ENCODE peak calls at places on chromosome X, in four cellular contexts. W, B, T and Q are unnamed samples. For H3K27me3, the result is how much of the 10 kb centered on the place peaks cover.

GRCh38 chrX:39309721-39310152 is 508.5 kb downstream of the MID1IP1 start:
- DNase-seq in W (peak), B (peak), T (peak), Q (no peak)

GRCh38 chrX:15579778-15580747 is 20.7 kb downstream of the ACE2 start:
- DNase-seq in W (peak), B (peak), T (no peak), Q (no peak)

GRCh38 chrX:154486396-154487207 is at the start of gene UBL4A:
- DNase-seq in W (peak), B (peak), T (peak), Q (peak)

GRCh38 chrX:76148753-76149152 is 24.1 kb upstream of the PBDC1 start:
- DNase-seq in W (peak), B (peak), T (peak), Q (peak)

GRCh38 chrX:118337687-118338086 is 8.2 kb upstream of the WDR44 start:
- DNase-seq in W (no peak), B (no peak), T (no peak), Q (no peak)

GRCh38 chrX:108439434-108439883 is at the start of gene COL4A5:
- DNase-seq in W (peak), B (peak), T (no peak), Q (peak)

GRCh38 chrX:21975827-21976226 is 35.3 kb downstream of the SMS start:
- DNase-seq in W (no peak), B (peak), T (no peak), Q (no peak)

GRCh38 chrX:133482345-133483041 is 67.2 kb upstream of the GPC4 start:
- DNase-seq in W (no peak), B (peak), T (no peak), Q (no peak)

GRCh38 chrX:149129767-149130166 is 375.3 kb downstream of the IDS start:
- DNase-seq in W (no peak), B (peak), T (no peak), Q (no peak)

GRCh38 chrX:149830192-149830873 is 48.6 kb downstream of the MAGEA9 start:
- DNase-seq in W (no peak), B (peak), T (peak), Q (peak)

GRCh38 chrX:150421816-150422215 is 58.7 kb downstream of the MAMLD1 start:
- DNase-seq in W (peak), B (no peak), T (no peak), Q (peak)

GRCh38 chrX:21375795-21376069 is 1.5 kb downstream of the CNKSR2 start:
- DNase-seq in W (no peak), B (no peak), T (no peak), Q (no peak)

GRCh38 chrX:35040871-35041270 is 98.3 kb downstream of the FAM47B start:
- DNase-seq in W (no peak), B (no peak), T (no peak), Q (no peak)

GRCh38 chrX:42384956-42385355 is 393.0 kb downstream of the PPP1R2C start:
- DNase-seq in W (no peak), B (peak), T (no peak), Q (no peak)

GRCh38 chrX:65841263-65841662 is 173.8 kb downstream of the MSN start:
- DNase-seq in W (no peak), B (no peak), T (no peak), Q (no peak)

GRCh38 chrX:11944486-11944885 is 186.4 kb downstream of the MSL3 start:
- DNase-seq in W (no peak), B (peak), T (no peak), Q (peak)

GRCh38 chrX:103554687-103555417 is 30.5 kb upstream of the TCEAL4 start:
- DNase-seq in W (peak), B (no peak), T (peak), Q (peak)

GRCh38 chrX:108735087-108735679 is 1.2 kb downstream of the IRS4 start:
- DNase-seq in W (no peak), B (no peak), T (no peak), Q (no peak)

GRCh38 chrX:73851014-73852009 is 288.3 kb downstream of the CHIC1 start:
- DNase-seq in W (no peak), B (peak), T (no peak), Q (peak)

GRCh38 chrX:78747471-78747870 is at the start of gene LPAR4:
- DNase-seq in W (peak), B (no peak), T (no peak), Q (peak)

GRCh38 chrX:34560180-34560579 is 96.9 kb downstream of the TMEM47 start:
- DNase-seq in W (no peak), B (no peak), T (no peak), Q (no peak)

GRCh38 chrX:73943900-73944581 is 359.9 kb upstream of the ZCCHC13 start:
- DNase-seq in W (peak), B (peak), T (peak), Q (peak)

GRCh38 chrX:2913118-2913517 is 16.0 kb downstream of the ARSD start:
- DNase-seq in W (no peak), B (no peak), T (no peak), Q (no peak)

GRCh38 chrX:12929701-12930100 is 23.3 kb downstream of the TLR8 start:
- DNase-seq in W (no peak), B (peak), T (no peak), Q (no peak)

GRCh38 chrX:151981129-151981528 is 6.7 kb upstream of the GABRE start:
- DNase-seq in W (no peak), B (peak), T (no peak), Q (no peak)

GRCh38 chrX:47446971-47447370 is 36.1 kb downstream of the ZNF41 start:
- DNase-seq in W (no peak), B (no peak), T (no peak), Q (no peak)

GRCh38 chrX:106932492-106932923 is 12.3 kb downstream of the CLDN2 start:
- DNase-seq in W (no peak), B (peak), T (no peak), Q (no peak)
- H3K27ac ChIP-seq in W (no peak), B (no peak), T (no peak), Q (no peak)

GRCh38 chrX:72306085-72306801 is 529 bp upstream of the CITED1 start:
- DNase-seq in W (no peak), B (no peak), T (no peak), Q (no peak)
- H3K27me3 ChIP-seq in W (under half), B (half or more), T (half or more), Q (under half)

GRCh38 chrX:30270639-30271038 is 23.7 kb downstream of the MAGEB1 start:
- DNase-seq in W (no peak), B (no peak), T (no peak), Q (no peak)

GRCh38 chrX:30280428-30280827 is 28.8 kb downstream of the NR0B1 start:
- DNase-seq in W (no peak), B (no peak), T (no peak), Q (no peak)

GRCh38 chrX:30278365-30278764 is 30.8 kb downstream of the NR0B1 start:
- DNase-seq in W (no peak), B (peak), T (no peak), Q (no peak)

GRCh38 chrX:30275498-30275897 is 28.6 kb downstream of the MAGEB1 start:
- DNase-seq in W (no peak), B (peak), T (no peak), Q (no peak)
- TF ChIP-seq CTCF in W (no peak), B (peak), T (no peak), Q (no peak)

GRCh38 chrX:104864296-104864695 is 298.3 kb downstream of the IL1RAPL2 start:
- DNase-seq in W (no peak), B (no peak), T (no peak), Q (no peak)

DNA sequence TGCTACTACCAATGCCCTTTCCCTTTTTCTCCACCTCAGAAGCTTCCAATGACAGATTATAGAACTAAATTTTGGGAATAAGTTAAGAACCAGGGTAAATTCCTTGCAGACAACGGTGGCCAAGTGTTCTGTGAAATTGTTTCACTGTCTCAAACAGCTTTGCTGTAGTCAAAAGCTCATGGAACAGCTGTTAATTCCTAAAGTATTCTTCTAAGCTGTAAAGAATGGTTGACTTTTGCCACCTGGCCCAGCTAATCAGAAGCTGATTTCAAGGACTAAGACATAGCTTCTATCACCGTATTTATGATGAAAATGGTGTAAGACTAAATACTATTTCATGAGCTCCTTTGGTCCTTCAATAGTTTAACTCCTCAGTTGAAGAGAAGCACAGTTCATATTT is 297.5 kb downstream of the IL1RAPL2 start:
- DNase-seq in W (no peak), B (no peak), T (no peak), Q (no peak)
- H3K27ac ChIP-seq in W (no peak), B (no peak), T (no peak), Q (no peak)